ENCODE peak calls at places on chromosomes 11 and 22, in ten cellular contexts. G is activated naive CD4-positive, alpha-beta T cell treated with anti-CD3 and anti-CD28 coated beads, Interleukin-2, amount 50 U/mL, for 16 hours; U is B cell; O is stimulated activated CD4-positive, alpha-beta T cell treated with anti-CD3 and anti-CD28 coated beads, Interleukin-1b, Interleukin-23, amount 100 ng/mL, for 4 hours; F is AG09309; R is cardiac muscle cell; N is mesendoderm; A is hepatocyte; X is mammary epithelial cell; W is CD8-positive, alpha-beta memory T cell. H is an unnamed sample.

GRCh38 chr11:69702239-69702668 is 1.6 kb downstream of the FGF19 start:
- DNase-seq in G (no peak), W (no peak), O (no peak), X (no peak), N (peak), R (no peak), A (peak), U (no peak), F (no peak), H (no peak)

GRCh38 chr11:924406-925157 is 1.1 kb upstream of the AP2A2 start:
- DNase-seq in X (no peak), N (no peak), A (no peak), F (no peak), G (no peak), O (no peak), R (no peak), W (no peak), U (no peak), H (no peak)

GRCh38 chr11:109583996-109584395 is 162.0 kb downstream of the C11orf87 start:
- DNase-seq in A (no peak), G (no peak), W (no peak), X (no peak), O (no peak), F (no peak), R (no peak), U (no peak), N (no peak), H (no peak)

GRCh38 chr22:22877523-22878210 is 9.9 kb upstream of the IGLL5 start:
- DNase-seq in R (no peak), F (no peak), X (peak), G (peak), N (peak), W (peak), U (no peak), A (peak), O (peak), H (peak)

GRCh38 chr11:20131744-20132666 is 28.3 kb downstream of the DBX1 start:
- DNase-seq in G (peak), O (peak), U (no peak), X (peak), F (no peak), R (peak), N (peak), W (peak), A (peak), H (no peak)

GRCh38 chr22:39348909-39349505 is 784 bp upstream of the SYNGR1 start:
- DNase-seq in O (no peak), A (peak), F (no peak), N (no peak), R (no peak), U (peak), X (no peak), G (no peak), W (no peak), H (no peak)

GRCh38 chr11:10326080-10326964 is 21.4 kb downstream of the ADM start:
- DNase-seq in F (no peak), N (no peak), R (no peak), O (no peak), A (peak), G (no peak), W (no peak), X (no peak), U (no peak), H (no peak)

GRCh38 chr22:38882972-38883622 is 11.1 kb upstream of the CBX6 start:
- DNase-seq in U (no peak), R (no peak), X (no peak), A (no peak), O (no peak), F (no peak), N (no peak), W (no peak), G (no peak), H (no peak)

GRCh38 chr11:64357904-64358535 is 942 bp upstream of the RPS6KA4 start:
- DNase-seq in F (no peak), R (no peak), X (peak), N (no peak), G (no peak), O (peak), A (peak), U (no peak), W (no peak), H (no peak)

GRCh38 chr22:30017375-30017774 is 62.9 kb upstream of the HORMAD2 start:
- DNase-seq in A (no peak), R (no peak), W (no peak), G (no peak), F (peak), N (no peak), U (no peak), X (no peak), O (no peak), H (no peak)

GRCh38 chr11:75273989-75274391 is 33.4 kb downstream of the TPBGL start:
- DNase-seq in F (no peak), O (no peak), G (no peak), A (no peak), W (no peak), R (no peak), X (no peak), U (no peak), N (no peak), H (no peak)

GRCh38 chr11:72072348-72072747 is 8.0 kb downstream of the NUMA1 start:
- DNase-seq in W (no peak), G (no peak), N (peak), U (no peak), X (peak), F (peak), O (no peak), A (peak), R (no peak), H (no peak)

GRCh38 chr11:12009617-12010321 is 1.3 kb upstream of the DKK3 start:
- DNase-seq in W (no peak), F (no peak), X (no peak), G (no peak), R (no peak), A (peak), U (no peak), N (peak), O (no peak), H (no peak)

GRCh38 chr11:88683024-88683423 is 345.5 kb upstream of the CTSC start:
- DNase-seq in O (no peak), N (peak), F (no peak), R (no peak), A (no peak), W (no peak), U (no peak), X (no peak), G (no peak), H (no peak)

GRCh38 chr11:69358398-69359080 is 64.6 kb downstream of the MYEOV start:
- DNase-seq in R (no peak), O (no peak), U (no peak), F (no peak), X (no peak), A (no peak), W (no peak), G (no peak), N (no peak), H (no peak)

GRCh38 chr11:118144301-118144701 is 8.3 kb downstream of the SCN4B start:
- DNase-seq in U (no peak), X (no peak), R (no peak), F (no peak), W (no peak), G (no peak), A (no peak), O (no peak), N (no peak), H (peak)

GRCh38 chr11:2275334-2276279 is 5.2 kb upstream of the ASCL2 start:
- DNase-seq in A (no peak), N (no peak), X (no peak), O (no peak), G (no peak), F (no peak), R (no peak), U (no peak), W (no peak), H (no peak)

GRCh38 chr11:125062196-125062930 is 742 bp upstream of the SLC37A2 start:
- DNase-seq in X (no peak), U (no peak), N (no peak), W (peak), F (no peak), R (peak), O (no peak), G (no peak), A (no peak), H (no peak)

GRCh38 chr11:118290923-118291322 is 13.6 kb upstream of the CD3E start:
- DNase-seq in O (peak), R (peak), G (peak), X (peak), N (peak), W (peak), U (peak), F (no peak), A (peak), H (no peak)

GRCh38 chr11:1936781-1937615 is 10.1 kb upstream of the MRPL23 start:
- DNase-seq in W (no peak), R (no peak), G (peak), O (no peak), F (no peak), U (peak), X (no peak), N (no peak), A (no peak), H (peak)

GRCh38 chr11:65411681-65412070 is 10.9 kb upstream of the NEAT1 start:
- DNase-seq in W (no peak), X (no peak), F (no peak), A (no peak), U (no peak), G (no peak), N (no peak), O (no peak), R (no peak), H (peak)

GRCh38 chr22:22460635-22461034 is 47.9 kb downstream of the ZNF280B start:
- DNase-seq in R (no peak), U (no peak), O (no peak), G (no peak), N (peak), W (no peak), F (no peak), X (no peak), A (peak), H (no peak)

GRCh38 chr22:29306830-29307657 is 594 bp downstream of the GAS2L1 start:
- DNase-seq in U (no peak), X (peak), W (no peak), R (peak), G (no peak), N (peak), F (peak), O (no peak), A (peak), H (no peak)

GRCh38 chr22:46946383-46946965 is 184.0 kb downstream of the TBC1D22A start:
- DNase-seq in A (no peak), N (peak), R (no peak), G (no peak), F (no peak), U (no peak), W (no peak), O (no peak), X (no peak), H (no peak)

GRCh38 chr11:2772544-2773031 is 72.8 kb upstream of the KCNQ1OT1 start:
- DNase-seq in X (peak), N (no peak), R (no peak), A (no peak), G (no peak), W (no peak), F (no peak), O (no peak), U (peak), H (no peak)

GRCh38 chr22:37544955-37545702 is 15.2 kb upstream of the CDC42EP1 start:
- DNase-seq in X (peak), W (peak), N (peak), A (peak), O (peak), F (no peak), G (peak), U (peak), R (peak), H (peak)